ENCODE peak calls at places on chromosomes 12 and 14, in eight cellular contexts. Q, N, L, H, K, E, O and J are unnamed samples. For H3K9me3, the result is how much of the 10 kb centered on the place peaks cover.

GRCh38 chr12:116620085-116620734 is 61.0 kb downstream of the MAP1LC3B2 start:
- DNase-seq in N (no peak), K (no peak), O (no peak), Q (no peak), E (no peak), H (no peak), L (no peak), J (no peak)

GRCh38 chr14:98960617-98961013 is 311.4 kb downstream of the BCL11B start:
- DNase-seq in O (no peak), E (no peak), L (no peak), H (no peak), K (no peak), N (no peak), Q (no peak), J (no peak)

GRCh38 chr12:49672351-49673181 is 34.6 kb downstream of the FMNL3 start:
- DNase-seq in Q (no peak), K (no peak), O (no peak), N (no peak), E (no peak), H (no peak), L (no peak), J (no peak)

GRCh38 chr12:131942671-131943070 is 7.1 kb upstream of the EP400 start:
- DNase-seq in Q (no peak), H (no peak), L (no peak), K (no peak), O (no peak), E (no peak), N (no peak), J (peak)

GRCh38 chr12:2057041-2057792 is 4.4 kb downstream of the CACNA1C start:
- DNase-seq in N (peak), H (peak), O (peak), K (peak), L (peak), Q (no peak), E (peak), J (peak)

GRCh38 chr12:113299619-113300237 is 35.2 kb downstream of the SLC8B1 start:
- DNase-seq in E (peak), H (peak), K (no peak), L (peak), N (peak), O (peak), Q (peak), J (peak)

GRCh38 chr14:59354666-59355065 is 110.5 kb downstream of the GPR135 start:
- DNase-seq in H (peak), L (no peak), N (no peak), E (no peak), Q (peak), K (no peak), O (no peak), J (no peak)

GRCh38 chr12:51661836-51662235 is 70.8 kb downstream of the SCN8A start:
- DNase-seq in Q (no peak), H (no peak), N (no peak), K (no peak), E (no peak), L (no peak), O (no peak), J (no peak)

GRCh38 chr12:95335948-95336347 is 118.3 kb downstream of the VEZT start:
- DNase-seq in L (no peak), K (no peak), H (no peak), N (no peak), E (no peak), O (no peak), Q (no peak), J (no peak)

GRCh38 chr14:99961826-99962518 is 103.2 kb upstream of the EVL start:
- DNase-seq in H (no peak), O (no peak), E (no peak), Q (no peak), L (no peak), K (no peak), N (no peak), J (no peak)

GRCh38 chr12:110813756-110814155 is 33.0 kb upstream of the CCDC63 start:
- DNase-seq in Q (no peak), L (no peak), H (no peak), O (no peak), K (no peak), E (no peak), N (no peak), J (no peak)

GRCh38 chr12:12645485-12645884 is 33.8 kb downstream of the CREBL2 start:
- DNase-seq in E (no peak), H (peak), O (no peak), N (no peak), K (no peak), Q (no peak), L (no peak), J (no peak)

GRCh38 chr12:119208626-119209061 is 29.9 kb downstream of the HSPB8 start:
- DNase-seq in E (peak), L (peak), K (peak), Q (no peak), H (peak), O (peak), N (peak), J (peak)

GRCh38 chr14:47389520-47389919 is 285.9 kb downstream of the MDGA2 start:
- DNase-seq in N (no peak), H (no peak), K (no peak), E (no peak), L (no peak), O (no peak), Q (no peak), J (no peak)

GRCh38 chr12:52020539-52021336 is 14.0 kb downstream of the TAMALIN start:
- DNase-seq in O (no peak), L (no peak), H (peak), Q (no peak), K (peak), N (no peak), E (no peak), J (no peak)

GRCh38 chr12:108614041-108614440 is 16.2 kb upstream of the TMEM119 start:
- DNase-seq in O (no peak), Q (no peak), H (no peak), E (no peak), K (no peak), N (no peak), L (no peak), J (no peak)

GRCh38 chr12:106901276-106901675 is 54.4 kb upstream of the TMEM263 start:
- DNase-seq in Q (no peak), E (no peak), H (no peak), N (no peak), L (no peak), K (no peak), O (no peak), J (no peak)

GRCh38 chr14:95332641-95333040 is 12.9 kb upstream of the CLMN start:
- DNase-seq in O (no peak), N (peak), K (no peak), H (no peak), L (no peak), Q (no peak), E (no peak), J (no peak)

GRCh38 chr14:95329941-95330340 is 10.2 kb upstream of the CLMN start:
- DNase-seq in L (no peak), O (no peak), Q (no peak), E (no peak), H (no peak), K (no peak), N (no peak), J (no peak)

GRCh38 chr14:95331708-95332408 is 12.2 kb upstream of the CLMN start:
- DNase-seq in N (no peak), H (no peak), E (no peak), L (no peak), O (no peak), K (no peak), Q (no peak), J (no peak)

GRCh38 chr14:95328876-95329503 is 9.3 kb upstream of the CLMN start:
- DNase-seq in E (no peak), N (no peak), O (no peak), L (no peak), Q (no peak), K (no peak), H (no peak), J (no peak)

GRCh38 chr14:95330591-95331370 is 11.1 kb upstream of the CLMN start:
- DNase-seq in Q (no peak), N (no peak), E (no peak), L (no peak), O (no peak), H (no peak), K (no peak), J (no peak)
- H3K27ac ChIP-seq in Q (no peak), N (no peak), E (no peak), L (no peak), O (no peak), H (no peak), K (no peak), J (no peak)

GRCh38 chr12:115553622-115554021 is 723.9 kb downstream of the MED13L start:
- DNase-seq in E (no peak), O (no peak), H (no peak), Q (no peak), K (no peak), L (peak), N (no peak), J (no peak)
- H3K9me3 ChIP-seq in E (under half), O (under half), H (under half), Q (under half), K (under half), L (under half), N (under half), J (under half)

DNA sequence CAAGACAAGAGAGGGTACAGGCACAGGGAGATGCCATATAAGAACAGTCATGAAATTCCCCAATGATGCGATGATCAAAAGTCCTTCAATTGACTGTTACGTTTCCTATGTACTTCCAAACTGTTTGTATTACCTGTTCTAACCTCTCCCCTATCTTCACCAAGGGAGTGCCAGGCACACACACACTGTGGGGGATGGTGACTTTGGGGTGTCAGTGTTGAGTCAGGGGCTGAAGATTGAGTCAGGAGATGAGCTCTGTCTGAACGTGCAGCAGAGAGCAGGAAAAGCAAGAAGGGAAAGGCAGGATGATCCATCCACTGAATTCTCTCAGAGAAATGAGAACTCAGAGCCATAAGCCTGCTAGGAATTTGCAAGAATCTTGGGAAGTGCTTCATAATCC is 153.4 kb downstream of the EFCAB11 start:
- DNase-seq in N (no peak), E (no peak), K (no peak), L (no peak), O (no peak), H (no peak), Q (no peak), J (no peak)
- H3K27ac ChIP-seq in N (no peak), E (no peak), K (no peak), L (no peak), O (no peak), H (no peak), Q (no peak), J (no peak)

GRCh38 chr12:40584763-40585162 is 107.5 kb upstream of the CNTN1 start:
- DNase-seq in K (no peak), H (no peak), L (no peak), O (no peak), E (no peak), N (no peak), Q (no peak), J (no peak)
- H3K9me3 ChIP-seq in K (under half), H (under half), L (under half), O (under half), E (under half), N (under half), Q (under half), J (under half)

GRCh38 chr12:53345486-53346195 is 9.5 kb upstream of the SP7 start:
- DNase-seq in K (no peak), N (no peak), H (peak), L (no peak), Q (no peak), E (peak), O (peak), J (no peak)

GRCh38 chr12:53344487-53344823 is 8.3 kb upstream of the SP7 start:
- DNase-seq in O (no peak), E (no peak), Q (no peak), N (no peak), H (no peak), L (no peak), K (no peak), J (no peak)

GRCh38 chr12:53343978-53344377 is 7.8 kb upstream of the SP7 start:
- DNase-seq in H (no peak), K (no peak), N (no peak), E (no peak), Q (no peak), L (no peak), O (no peak), J (no peak)

GRCh38 chr12:53343449-53343848 is 7.3 kb upstream of the SP7 start:
- DNase-seq in O (no peak), H (no peak), K (no peak), Q (no peak), N (no peak), E (no peak), L (no peak), J (no peak)

GRCh38 chr12:53344824-53345485 is 8.8 kb upstream of the SP7 start:
- DNase-seq in O (peak), H (peak), L (peak), Q (peak), N (peak), E (peak), K (peak), J (peak)
- H3K27ac ChIP-seq in O (peak), H (peak), L (peak), Q (peak), N (peak), E (peak), K (peak), J (peak)

DNA sequence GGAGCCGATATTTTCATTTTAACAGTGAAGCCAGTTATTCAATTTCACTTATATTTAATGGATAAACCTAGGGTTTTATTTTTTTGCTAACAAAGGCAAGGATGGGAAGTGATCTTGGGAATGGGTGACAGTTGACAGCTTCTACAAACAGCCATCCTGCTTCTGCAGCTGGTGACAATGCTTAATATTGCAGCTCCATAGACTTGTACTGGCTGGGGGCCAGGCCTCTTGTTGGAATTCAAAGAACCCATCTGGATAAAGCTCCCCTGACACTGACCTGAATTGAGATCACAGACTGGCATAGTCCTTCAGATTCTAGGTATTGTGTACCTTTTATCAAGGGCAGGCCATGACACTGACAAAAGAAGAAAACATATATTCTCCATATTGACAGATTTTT is 664.6 kb upstream of the FOXG1 start:
- DNase-seq in H (no peak), Q (no peak), N (no peak), O (no peak), E (no peak), L (no peak), K (no peak), J (no peak)
- H3K9me3 ChIP-seq in H (under half), Q (under half), N (under half), O (under half), E (under half), L (under half), K (under half), J (under half)

GRCh38 chr12:22728989-22729388 is 104.0 kb downstream of the ETNK1 start:
- DNase-seq in H (peak), L (no peak), O (no peak), N (no peak), K (no peak), Q (no peak), E (no peak), J (no peak)
- H3K27ac ChIP-seq in H (no peak), L (no peak), O (no peak), N (no peak), K (peak), Q (no peak), E (no peak), J (peak)

GRCh38 chr12:34215213-34215892 is 193.1 kb downstream of the ALG10 start:
- DNase-seq in K (no peak), Q (no peak), H (no peak), N (no peak), L (no peak), E (no peak), O (no peak), J (no peak)

GRCh38 chr12:34214011-34214410 is 191.7 kb downstream of the ALG10 start:
- DNase-seq in L (no peak), K (no peak), E (no peak), Q (no peak), O (no peak), H (no peak), N (no peak), J (no peak)

GRCh38 chr12:34210689-34211530 is 188.6 kb downstream of the ALG10 start:
- DNase-seq in H (no peak), O (no peak), N (no peak), L (no peak), Q (no peak), E (no peak), K (no peak), J (no peak)

GRCh38 chr12:34210183-34210582 is 187.9 kb downstream of the ALG10 start:
- DNase-seq in H (no peak), L (no peak), Q (no peak), O (no peak), K (no peak), N (no peak), E (no peak), J (no peak)

GRCh38 chr12:34212651-34213050 is 190.4 kb downstream of the ALG10 start:
- DNase-seq in K (no peak), H (no peak), N (no peak), Q (no peak), E (no peak), L (no peak), O (no peak), J (no peak)
- H3K9me3 ChIP-seq in K (under half), H (under half), N (under half), Q (half or more), E (under half), L (under half), O (under half), J (under half)

GRCh38 chr14:65709576-65709975 is 297.0 kb downstream of the FUT8 start:
- DNase-seq in H (peak), L (no peak), N (no peak), E (no peak), O (no peak), Q (no peak), K (no peak), J (no peak)
- H3K27ac ChIP-seq in H (no peak), L (no peak), N (no peak), E (no peak), O (no peak), Q (no peak), K (no peak), J (no peak)